ENCODE peak calls at places on chromosomes 4 and X, in ten cellular contexts. P is A549, W is IMR-90, U is body of pancreas, G is adrenal gland, K is heart left ventricle, R is H54, H is Peyer's patch, Y is ovary, N is uterus. D is an unnamed sample.

GRCh38 chr4:25223770-25224375 is 10.0 kb upstream of the PI4K2B start:
- DNase-seq in P (peak), W (peak), U (no peak), G (no peak), K (no peak), R (no peak), H (no peak), Y (no peak), N (no peak), D (peak)

GRCh38 chrX:96394566-96394965 is 290.1 kb upstream of the DIAPH2 start:
- DNase-seq in P (no peak), W (peak), U (no peak), G (peak), K (no peak), R (no peak), H (no peak), Y (no peak), N (no peak), D (peak)

GRCh38 chr4:117370944-117371665 is 285.7 kb upstream of the TRAM1L1 start:
- DNase-seq in P (no peak), W (no peak), U (no peak), G (no peak), K (no peak), R (no peak), H (no peak), Y (no peak), N (no peak), D (no peak)

GRCh38 chr4:68416591-68416990 is 30.7 kb upstream of the TMPRSS11E start:
- DNase-seq in P (no peak), W (peak), U (no peak), G (no peak), K (no peak), R (no peak), H (no peak), Y (no peak), N (no peak), D (no peak)

GRCh38 chrX:30643313-30643821 is 9.9 kb upstream of the GK start:
- DNase-seq in P (no peak), W (peak), U (no peak), G (no peak), K (no peak), R (no peak), H (no peak), Y (no peak), N (no peak), D (peak)

GRCh38 chr4:141134051-141134450 is 782 bp upstream of the RNF150 start:
- DNase-seq in P (no peak), W (peak), U (no peak), G (no peak), K (no peak), R (no peak), H (no peak), Y (no peak), N (no peak), D (no peak)

GRCh38 chr4:140257461-140258305 is 103.7 kb upstream of the MAML3 start:
- DNase-seq in P (no peak), W (peak), U (no peak), G (no peak), K (no peak), R (no peak), H (no peak), Y (no peak), N (no peak), D (no peak)

GRCh38 chr4:42341518-42342026 is 55.7 kb upstream of the SHISA3 start:
- DNase-seq in P (no peak), W (peak), U (no peak), G (no peak), K (no peak), R (no peak), H (no peak), Y (no peak), N (no peak), D (no peak)

GRCh38 chr4:10581022-10581421 is 103.5 kb downstream of the CLNK start:
- DNase-seq in P (no peak), W (no peak), U (no peak), G (no peak), K (no peak), R (no peak), H (no peak), Y (no peak), N (no peak), D (no peak)

GRCh38 chr4:152073738-152074137 is 312.9 kb upstream of the GATB start:
- DNase-seq in P (no peak), W (peak), U (peak), G (peak), K (no peak), R (no peak), H (no peak), Y (peak), N (no peak), D (peak)

GRCh38 chr4:86685401-86685800 is 91.3 kb downstream of the PTPN13 start:
- DNase-seq in P (peak), W (peak), U (no peak), G (no peak), K (no peak), R (no peak), H (no peak), Y (no peak), N (no peak), D (no peak)

GRCh38 chr4:26936284-26937065 is 75.8 kb downstream of the STIM2 start:
- DNase-seq in P (peak), W (peak), U (peak), G (peak), K (no peak), R (no peak), H (no peak), Y (peak), N (no peak), D (peak)

GRCh38 chr4:165204462-165204830 is 2.9 kb upstream of the KLHL2 start:
- DNase-seq in P (no peak), W (peak), U (no peak), G (no peak), K (no peak), R (no peak), H (no peak), Y (no peak), N (no peak), D (peak)

GRCh38 chr4:10072420-10073017 is 44.1 kb downstream of the WDR1 start:
- DNase-seq in P (no peak), W (no peak), U (peak), G (no peak), K (no peak), R (no peak), H (no peak), Y (no peak), N (no peak), D (no peak)

GRCh38 chr4:170875868-170876267 is 786.1 kb upstream of the AADAT start:
- DNase-seq in P (peak), W (no peak), U (no peak), G (no peak), K (no peak), R (no peak), H (no peak), Y (no peak), N (no peak), D (peak)

GRCh38 chr4:73315091-73315490 is 56.5 kb upstream of the ANKRD17 start:
- DNase-seq in P (no peak), W (peak), U (no peak), G (no peak), K (no peak), R (no peak), H (no peak), Y (no peak), N (no peak), D (peak)

GRCh38 chrX:12741416-12741815 is 49.8 kb upstream of the PRPS2 start:
- DNase-seq in P (no peak), W (no peak), U (no peak), G (no peak), K (no peak), R (no peak), H (no peak), Y (no peak), N (no peak), D (no peak)

GRCh38 chr4:56626963-56627362 is 54.1 kb downstream of the HOPX start:
- DNase-seq in P (no peak), W (no peak), U (no peak), G (no peak), K (no peak), R (no peak), H (no peak), Y (no peak), N (no peak), D (peak)

GRCh38 chr4:126851391-126851790 is 781.4 kb upstream of the INTU start:
- DNase-seq in P (no peak), W (peak), U (no peak), G (no peak), K (no peak), R (no peak), H (no peak), Y (no peak), N (no peak), D (no peak)

GRCh38 chr4:89158884-89159503 is 47.7 kb downstream of the TIGD2 start:
- DNase-seq in P (peak), W (peak), U (no peak), G (peak), K (no peak), R (no peak), H (no peak), Y (no peak), N (no peak), D (peak)

GRCh38 chr4:1323635-1324442 is 23.2 kb upstream of the UVSSA start:
- DNase-seq in P (peak), W (peak), U (no peak), G (no peak), K (peak), R (peak), H (no peak), Y (no peak), N (no peak), D (no peak)

GRCh38 chrX:118627084-118627758 is 100.2 kb upstream of the IL13RA1 start:
- DNase-seq in P (peak), W (no peak), U (no peak), G (no peak), K (no peak), R (no peak), H (no peak), Y (no peak), N (no peak), D (peak)

GRCh38 chrX:4550018-4550417 is 836.6 kb upstream of the PRKX start:
- DNase-seq in P (peak), W (no peak), U (no peak), G (no peak), K (no peak), R (no peak), H (no peak), Y (no peak), N (no peak), D (peak)

GRCh38 chr4:143531773-143532491 is 18.4 kb downstream of the SMARCA5 start:
- DNase-seq in P (no peak), W (peak), U (no peak), G (no peak), K (no peak), R (no peak), H (no peak), Y (no peak), N (no peak), D (no peak)

GRCh38 chr4:83974111-83974789 is 438.3 kb downstream of the GPAT3 start:
- DNase-seq in P (no peak), W (no peak), U (no peak), G (no peak), K (no peak), R (no peak), H (no peak), Y (no peak), N (no peak), D (no peak)

GRCh38 chr4:108628411-108628810 is 8.0 kb downstream of the RPL34 start:
- DNase-seq in P (no peak), W (no peak), U (no peak), G (no peak), K (no peak), R (no peak), H (no peak), Y (no peak), N (no peak), D (no peak)

GRCh38 chr4:108622022-108622421 is 1.6 kb downstream of the RPL34 start:
- DNase-seq in P (no peak), W (no peak), U (no peak), G (no peak), K (no peak), R (no peak), H (no peak), Y (no peak), N (no peak), D (no peak)

GRCh38 chr4:108622828-108623227 is 2.5 kb downstream of the RPL34 start:
- DNase-seq in P (no peak), W (no peak), U (no peak), G (no peak), K (no peak), R (no peak), H (no peak), Y (no peak), N (no peak), D (no peak)

GRCh38 chr4:108624263-108625056 is 4.1 kb downstream of the RPL34 start:
- DNase-seq in P (no peak), W (no peak), U (no peak), G (no peak), K (no peak), R (no peak), H (no peak), Y (no peak), N (no peak), D (no peak)

GRCh38 chr4:108626056-108626455 is 5.7 kb downstream of the RPL34 start:
- DNase-seq in P (no peak), W (no peak), U (no peak), G (no peak), K (no peak), R (no peak), H (no peak), Y (no peak), N (no peak), D (no peak)
- TF ChIP-seq POLR2A in P (no peak), W (no peak), U (no peak), G (no peak), K (no peak), R (no peak), H (no peak), Y (no peak), N (no peak), D (no peak)

GRCh38 chrX:46624090-46624786 is 50.7 kb downstream of the CHST7 start:
- DNase-seq in P (no peak), W (no peak), U (no peak), G (no peak), K (no peak), R (no peak), H (no peak), Y (no peak), N (no peak), D (no peak)

GRCh38 chrX:46618947-46619346 is 45.4 kb downstream of the CHST7 start:
- DNase-seq in P (no peak), W (no peak), U (no peak), G (no peak), K (no peak), R (no peak), H (no peak), Y (no peak), N (no peak), D (no peak)

GRCh38 chrX:46617906-46618305 is 44.3 kb downstream of the CHST7 start:
- DNase-seq in P (no peak), W (no peak), U (no peak), G (no peak), K (no peak), R (no peak), H (no peak), Y (no peak), N (no peak), D (no peak)

GRCh38 chrX:46621572-46621971 is 48.0 kb downstream of the CHST7 start:
- DNase-seq in P (no peak), W (no peak), U (no peak), G (no peak), K (no peak), R (no peak), H (no peak), Y (no peak), N (no peak), D (no peak)

DNA sequence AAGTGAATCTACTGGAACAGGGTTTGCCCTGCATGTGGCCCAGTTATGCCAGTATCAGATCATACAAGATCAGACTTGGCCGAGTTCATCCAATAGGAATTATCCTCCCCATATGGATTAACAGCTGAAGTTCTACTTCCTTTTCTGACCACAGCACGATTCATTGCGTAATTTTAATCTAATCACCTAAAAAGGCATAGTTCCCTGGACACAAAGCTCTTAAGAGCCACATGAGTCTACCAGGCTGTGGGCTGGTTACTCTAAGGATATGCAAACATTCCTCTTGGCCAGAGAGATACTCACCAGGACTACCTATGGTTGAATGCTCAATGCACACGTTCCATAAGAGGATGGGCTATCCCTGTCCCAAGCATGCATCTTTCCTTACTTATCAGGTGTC is 46.9 kb downstream of the CHST7 start:
- DNase-seq in P (no peak), W (no peak), U (no peak), G (no peak), K (no peak), R (no peak), H (no peak), Y (no peak), N (no peak), D (peak)
- TF ChIP-seq POLR2A in P (no peak), W (no peak), U (no peak), G (no peak), K (no peak), R (no peak), H (no peak), Y (no peak), N (no peak), D (no peak)

GRCh38 chrX:54794795-54795194 is 3.3 kb downstream of the ITIH6 start:
- DNase-seq in P (no peak), W (no peak), U (no peak), G (no peak), K (no peak), R (no peak), H (no peak), Y (no peak), N (no peak), D (no peak)
- TF ChIP-seq POLR2A in P (no peak), W (no peak), U (no peak), G (no peak), K (no peak), R (no peak), H (no peak), Y (no peak), N (no peak), D (no peak)

DNA sequence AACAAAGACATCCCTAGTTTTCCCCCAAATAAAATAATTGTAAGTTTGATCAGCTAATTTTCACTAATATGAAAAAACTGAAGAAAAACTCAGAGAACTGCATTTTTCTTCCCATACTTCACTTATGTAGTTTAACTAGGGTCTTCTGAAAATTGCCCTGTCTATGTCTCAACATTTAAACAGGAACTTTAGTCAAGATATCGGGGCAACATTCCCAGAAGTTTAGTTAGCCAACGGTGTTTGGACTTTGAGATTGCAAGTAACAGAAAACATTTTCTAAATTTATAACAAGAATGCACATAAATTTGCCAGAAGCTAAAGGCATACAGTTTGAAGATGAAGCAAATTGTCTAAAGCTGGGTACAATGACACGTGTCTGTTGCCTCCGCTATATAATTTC is 201.1 kb downstream of the ARAP2 start:
- DNase-seq in P (no peak), W (no peak), U (no peak), G (no peak), K (no peak), R (no peak), H (no peak), Y (no peak), N (no peak), D (no peak)
- TF ChIP-seq POLR2A in P (no peak), W (no peak), U (no peak), G (no peak), K (no peak), R (no peak), H (no peak), Y (no peak), N (no peak), D (no peak)

D was measured in NB4.